ENCODE peak calls at places on chromosomes 4 and X, in six cellular contexts. One of them, this sample, is unnamed.

GRCh38 chrX:71214604-71215334 is 8.3 kb upstream of the GJB1 start:
- DNase-seq in A172: no peak
- DNase-seq in activated CD4-positive, alpha-beta T cell treated with anti-CD3 and anti-CD28 coated beads, Interleukin-2, amount 50 U/mL, for 1 hour: no peak
- DNase-seq in uterus: no peak
- DNase-seq in stimulated activated CD4-positive, alpha-beta T cell treated with anti-CD3 and anti-CD28 coated beads, Interleukin-4, amount 100 ng/mL, for 1 hour: no peak
- DNase-seq in HepG2: peak; percentile 90
- DNase-seq in this sample: no peak

GRCh38 chrX:129932792-129933321 is 26.9 kb downstream of the UTP14A start:
- DNase-seq in A172: no peak
- DNase-seq in activated CD4-positive, alpha-beta T cell treated with anti-CD3 and anti-CD28 coated beads, Interleukin-2, amount 50 U/mL, for 1 hour: no peak
- DNase-seq in uterus: no peak
- DNase-seq in stimulated activated CD4-positive, alpha-beta T cell treated with anti-CD3 and anti-CD28 coated beads, Interleukin-4, amount 100 ng/mL, for 1 hour: peak; percentile 4
- DNase-seq in HepG2: no peak
- DNase-seq in this sample: no peak

GRCh38 chrX:13076176-13076956 is 31.9 kb upstream of the FAM9C start:
- DNase-seq in A172: no peak
- DNase-seq in activated CD4-positive, alpha-beta T cell treated with anti-CD3 and anti-CD28 coated beads, Interleukin-2, amount 50 U/mL, for 1 hour: no peak
- DNase-seq in uterus: no peak
- DNase-seq in stimulated activated CD4-positive, alpha-beta T cell treated with anti-CD3 and anti-CD28 coated beads, Interleukin-4, amount 100 ng/mL, for 1 hour: no peak
- DNase-seq in HepG2: no peak
- DNase-seq in this sample: no peak

GRCh38 chr4:156230151-156230550 is 276.5 kb upstream of the CTSO start:
- DNase-seq in A172: no peak
- DNase-seq in activated CD4-positive, alpha-beta T cell treated with anti-CD3 and anti-CD28 coated beads, Interleukin-2, amount 50 U/mL, for 1 hour: no peak
- DNase-seq in uterus: no peak
- DNase-seq in stimulated activated CD4-positive, alpha-beta T cell treated with anti-CD3 and anti-CD28 coated beads, Interleukin-4, amount 100 ng/mL, for 1 hour: no peak
- DNase-seq in HepG2: no peak
- DNase-seq in this sample: no peak

GRCh38 chrX:106862972-106863688 is 40.0 kb downstream of the RIPPLY1 start:
- DNase-seq in A172: no peak
- DNase-seq in activated CD4-positive, alpha-beta T cell treated with anti-CD3 and anti-CD28 coated beads, Interleukin-2, amount 50 U/mL, for 1 hour: no peak
- DNase-seq in uterus: no peak
- DNase-seq in stimulated activated CD4-positive, alpha-beta T cell treated with anti-CD3 and anti-CD28 coated beads, Interleukin-4, amount 100 ng/mL, for 1 hour: peak; percentile 1
- DNase-seq in HepG2: peak; percentile 3
- DNase-seq in this sample: no peak

GRCh38 chr4:879730-880079 is 52.4 kb downstream of the GAK start:
- DNase-seq in A172: no peak
- DNase-seq in activated CD4-positive, alpha-beta T cell treated with anti-CD3 and anti-CD28 coated beads, Interleukin-2, amount 50 U/mL, for 1 hour: peak; percentile 22
- DNase-seq in uterus: no peak
- DNase-seq in stimulated activated CD4-positive, alpha-beta T cell treated with anti-CD3 and anti-CD28 coated beads, Interleukin-4, amount 100 ng/mL, for 1 hour: peak; percentile 65
- DNase-seq in HepG2: no peak
- DNase-seq in this sample: no peak

GRCh38 chr4:124212835-124213640 is 499.5 kb downstream of the ANKRD50 start:
- DNase-seq in A172: no peak
- DNase-seq in activated CD4-positive, alpha-beta T cell treated with anti-CD3 and anti-CD28 coated beads, Interleukin-2, amount 50 U/mL, for 1 hour: no peak
- DNase-seq in uterus: peak; percentile 18
- DNase-seq in stimulated activated CD4-positive, alpha-beta T cell treated with anti-CD3 and anti-CD28 coated beads, Interleukin-4, amount 100 ng/mL, for 1 hour: no peak
- DNase-seq in HepG2: no peak
- DNase-seq in this sample: no peak

GRCh38 chr4:24126776-24127175 is 236.9 kb upstream of the PPARGC1A start:
- DNase-seq in A172: no peak
- DNase-seq in activated CD4-positive, alpha-beta T cell treated with anti-CD3 and anti-CD28 coated beads, Interleukin-2, amount 50 U/mL, for 1 hour: no peak
- DNase-seq in uterus: no peak
- DNase-seq in stimulated activated CD4-positive, alpha-beta T cell treated with anti-CD3 and anti-CD28 coated beads, Interleukin-4, amount 100 ng/mL, for 1 hour: no peak
- DNase-seq in HepG2: no peak
- DNase-seq in this sample: no peak

GRCh38 chr4:77251751-77252150 is 94.7 kb downstream of the CCNG2 start:
- DNase-seq in A172: no peak
- DNase-seq in activated CD4-positive, alpha-beta T cell treated with anti-CD3 and anti-CD28 coated beads, Interleukin-2, amount 50 U/mL, for 1 hour: no peak
- DNase-seq in uterus: no peak
- DNase-seq in stimulated activated CD4-positive, alpha-beta T cell treated with anti-CD3 and anti-CD28 coated beads, Interleukin-4, amount 100 ng/mL, for 1 hour: no peak
- DNase-seq in HepG2: no peak
- DNase-seq in this sample: no peak

GRCh38 chr4:72846280-72847111 is 223.0 kb downstream of the COX18 start:
- DNase-seq in A172: peak; percentile 4
- DNase-seq in activated CD4-positive, alpha-beta T cell treated with anti-CD3 and anti-CD28 coated beads, Interleukin-2, amount 50 U/mL, for 1 hour: no peak
- DNase-seq in uterus: no peak
- DNase-seq in stimulated activated CD4-positive, alpha-beta T cell treated with anti-CD3 and anti-CD28 coated beads, Interleukin-4, amount 100 ng/mL, for 1 hour: no peak
- DNase-seq in HepG2: peak; percentile 17
- DNase-seq in this sample: no peak

GRCh38 chr4:157994863-157995262 is 178.0 kb downstream of the GASK1B start:
- DNase-seq in A172: peak; percentile 35
- DNase-seq in activated CD4-positive, alpha-beta T cell treated with anti-CD3 and anti-CD28 coated beads, Interleukin-2, amount 50 U/mL, for 1 hour: no peak
- DNase-seq in uterus: no peak
- DNase-seq in stimulated activated CD4-positive, alpha-beta T cell treated with anti-CD3 and anti-CD28 coated beads, Interleukin-4, amount 100 ng/mL, for 1 hour: no peak
- DNase-seq in HepG2: peak; percentile 96
- DNase-seq in this sample: no peak

GRCh38 chr4:128572778-128573241 is 236.7 kb upstream of the JADE1 start:
- DNase-seq in A172: peak; percentile 40
- DNase-seq in activated CD4-positive, alpha-beta T cell treated with anti-CD3 and anti-CD28 coated beads, Interleukin-2, amount 50 U/mL, for 1 hour: no peak
- DNase-seq in uterus: no peak
- DNase-seq in stimulated activated CD4-positive, alpha-beta T cell treated with anti-CD3 and anti-CD28 coated beads, Interleukin-4, amount 100 ng/mL, for 1 hour: no peak
- DNase-seq in HepG2: no peak
- DNase-seq in this sample: no peak

GRCh38 chrX:79444694-79445093 is 77.6 kb upstream of the ITM2A start:
- DNase-seq in A172: no peak
- DNase-seq in activated CD4-positive, alpha-beta T cell treated with anti-CD3 and anti-CD28 coated beads, Interleukin-2, amount 50 U/mL, for 1 hour: no peak
- DNase-seq in uterus: no peak
- DNase-seq in stimulated activated CD4-positive, alpha-beta T cell treated with anti-CD3 and anti-CD28 coated beads, Interleukin-4, amount 100 ng/mL, for 1 hour: no peak
- DNase-seq in HepG2: no peak
- DNase-seq in this sample: no peak

GRCh38 chr4:174538876-174539250 is 16.6 kb upstream of the HPGD start:
- DNase-seq in A172: no peak
- DNase-seq in activated CD4-positive, alpha-beta T cell treated with anti-CD3 and anti-CD28 coated beads, Interleukin-2, amount 50 U/mL, for 1 hour: no peak
- DNase-seq in uterus: no peak
- DNase-seq in stimulated activated CD4-positive, alpha-beta T cell treated with anti-CD3 and anti-CD28 coated beads, Interleukin-4, amount 100 ng/mL, for 1 hour: no peak
- DNase-seq in HepG2: no peak
- DNase-seq in this sample: no peak

GRCh38 chr4:55543858-55544257 is 2.9 kb downstream of the CLOCK start:
- DNase-seq in A172: no peak
- DNase-seq in activated CD4-positive, alpha-beta T cell treated with anti-CD3 and anti-CD28 coated beads, Interleukin-2, amount 50 U/mL, for 1 hour: no peak
- DNase-seq in uterus: no peak
- DNase-seq in stimulated activated CD4-positive, alpha-beta T cell treated with anti-CD3 and anti-CD28 coated beads, Interleukin-4, amount 100 ng/mL, for 1 hour: no peak
- DNase-seq in HepG2: no peak
- DNase-seq in this sample: no peak

GRCh38 chrX:134933248-134933647 is 57.5 kb upstream of the SMIM10 start:
- DNase-seq in A172: no peak
- DNase-seq in activated CD4-positive, alpha-beta T cell treated with anti-CD3 and anti-CD28 coated beads, Interleukin-2, amount 50 U/mL, for 1 hour: no peak
- DNase-seq in uterus: no peak
- DNase-seq in stimulated activated CD4-positive, alpha-beta T cell treated with anti-CD3 and anti-CD28 coated beads, Interleukin-4, amount 100 ng/mL, for 1 hour: no peak
- DNase-seq in HepG2: no peak
- DNase-seq in this sample: no peak

GRCh38 chr4:105184316-105184988 is 37.8 kb downstream of the TET2 start:
- DNase-seq in A172: no peak
- DNase-seq in activated CD4-positive, alpha-beta T cell treated with anti-CD3 and anti-CD28 coated beads, Interleukin-2, amount 50 U/mL, for 1 hour: no peak
- DNase-seq in uterus: no peak
- DNase-seq in stimulated activated CD4-positive, alpha-beta T cell treated with anti-CD3 and anti-CD28 coated beads, Interleukin-4, amount 100 ng/mL, for 1 hour: no peak
- DNase-seq in HepG2: no peak
- DNase-seq in this sample: no peak

GRCh38 chrX:153723351-153724251 is 586 bp downstream of the BCAP31 start:
- DNase-seq in A172: peak; percentile 45
- DNase-seq in activated CD4-positive, alpha-beta T cell treated with anti-CD3 and anti-CD28 coated beads, Interleukin-2, amount 50 U/mL, for 1 hour: peak; percentile 43
- DNase-seq in uterus: peak; percentile 46
- DNase-seq in stimulated activated CD4-positive, alpha-beta T cell treated with anti-CD3 and anti-CD28 coated beads, Interleukin-4, amount 100 ng/mL, for 1 hour: peak; percentile 67
- DNase-seq in HepG2: peak; percentile 59
- DNase-seq in this sample: no peak

GRCh38 chr4:71377561-71377960 is 38.7 kb downstream of the SLC4A4 start:
- DNase-seq in A172: peak; percentile 68
- DNase-seq in activated CD4-positive, alpha-beta T cell treated with anti-CD3 and anti-CD28 coated beads, Interleukin-2, amount 50 U/mL, for 1 hour: no peak
- DNase-seq in uterus: no peak
- DNase-seq in stimulated activated CD4-positive, alpha-beta T cell treated with anti-CD3 and anti-CD28 coated beads, Interleukin-4, amount 100 ng/mL, for 1 hour: no peak
- DNase-seq in HepG2: no peak
- DNase-seq in this sample: no peak

GRCh38 chr4:101205878-101206277 is 141.4 kb downstream of the PPP3CA start:
- DNase-seq in A172: peak; percentile 6
- DNase-seq in activated CD4-positive, alpha-beta T cell treated with anti-CD3 and anti-CD28 coated beads, Interleukin-2, amount 50 U/mL, for 1 hour: peak; percentile 11
- DNase-seq in uterus: no peak
- DNase-seq in stimulated activated CD4-positive, alpha-beta T cell treated with anti-CD3 and anti-CD28 coated beads, Interleukin-4, amount 100 ng/mL, for 1 hour: peak; percentile 20
- DNase-seq in HepG2: no peak
- DNase-seq in this sample: no peak

GRCh38 chr4:188423039-188423438 is 283.8 kb downstream of the TRIML1 start:
- DNase-seq in A172: peak; percentile 9
- DNase-seq in activated CD4-positive, alpha-beta T cell treated with anti-CD3 and anti-CD28 coated beads, Interleukin-2, amount 50 U/mL, for 1 hour: no peak
- DNase-seq in uterus: no peak
- DNase-seq in stimulated activated CD4-positive, alpha-beta T cell treated with anti-CD3 and anti-CD28 coated beads, Interleukin-4, amount 100 ng/mL, for 1 hour: no peak
- DNase-seq in HepG2: no peak
- DNase-seq in this sample: no peak

GRCh38 chrX:21838937-21839333 is 482 bp upstream of the MBTPS2 start:
- DNase-seq in A172: peak; percentile 19
- DNase-seq in activated CD4-positive, alpha-beta T cell treated with anti-CD3 and anti-CD28 coated beads, Interleukin-2, amount 50 U/mL, for 1 hour: no peak
- DNase-seq in uterus: no peak
- DNase-seq in stimulated activated CD4-positive, alpha-beta T cell treated with anti-CD3 and anti-CD28 coated beads, Interleukin-4, amount 100 ng/mL, for 1 hour: no peak
- DNase-seq in HepG2: peak; percentile 1
- DNase-seq in this sample: no peak

GRCh38 chr4:129110931-129111330 is 15.0 kb downstream of the C4orf33 start:
- DNase-seq in A172: no peak
- DNase-seq in activated CD4-positive, alpha-beta T cell treated with anti-CD3 and anti-CD28 coated beads, Interleukin-2, amount 50 U/mL, for 1 hour: no peak
- DNase-seq in uterus: no peak
- DNase-seq in stimulated activated CD4-positive, alpha-beta T cell treated with anti-CD3 and anti-CD28 coated beads, Interleukin-4, amount 100 ng/mL, for 1 hour: no peak
- DNase-seq in HepG2: no peak
- DNase-seq in this sample: no peak

GRCh38 chr4:107034091-107034698 is 1.9 kb downstream of the DKK2 start:
- DNase-seq in A172: peak; percentile 20
- DNase-seq in activated CD4-positive, alpha-beta T cell treated with anti-CD3 and anti-CD28 coated beads, Interleukin-2, amount 50 U/mL, for 1 hour: no peak
- DNase-seq in uterus: peak; percentile 8
- DNase-seq in stimulated activated CD4-positive, alpha-beta T cell treated with anti-CD3 and anti-CD28 coated beads, Interleukin-4, amount 100 ng/mL, for 1 hour: no peak
- DNase-seq in HepG2: peak; percentile 16
- DNase-seq in this sample: peak; percentile 46

GRCh38 chr4:140427104-140427918 is at the start of gene CLGN:
- DNase-seq in A172: no peak
- DNase-seq in activated CD4-positive, alpha-beta T cell treated with anti-CD3 and anti-CD28 coated beads, Interleukin-2, amount 50 U/mL, for 1 hour: peak; percentile 12
- DNase-seq in uterus: peak; percentile 42
- DNase-seq in stimulated activated CD4-positive, alpha-beta T cell treated with anti-CD3 and anti-CD28 coated beads, Interleukin-4, amount 100 ng/mL, for 1 hour: peak; percentile 60
- DNase-seq in HepG2: peak; percentile 77
- DNase-seq in this sample: peak; percentile 51

This sample was measured in ureter.